ENCODE peak calls at places on chromosomes 1 and 21, in six cellular contexts. V is stimulated activated CD8-positive, alpha-beta memory T cell treated with anti-CD3 and anti-CD28 coated beads, Interleukin-4, amount 100 ng/mL, for 24 hours; T is activated naive CD4-positive, alpha-beta T cell treated with anti-CD3 and anti-CD28 coated beads, Interleukin-2, amount 10 ng/mL, durations not matched to agents 7 days and 5 days; W is activated CD4-positive, alpha-beta T cell treated with anti-CD3 and anti-CD28 coated beads, Interleukin-2, amount 10 ng/mL, durations not matched to agents 7 days and 5 days; P is GDM1; E is ovary. J is an unnamed sample.

GRCh38 chr1:153260980-153261792 is 1.7 kb downstream of the LORICRIN start:
- DNase-seq in V (peak; percentile 2), T (peak; percentile 31), W (no peak), P (no peak), E (peak; percentile 26), J (no peak)

GRCh38 chr1:203465943-203466342 is 9.7 kb upstream of the PRELP start:
- DNase-seq in V (no peak), T (no peak), W (no peak), P (no peak), E (peak; percentile 89), J (no peak)

GRCh38 chr1:223667484-223668182 is 2.1 kb upstream of the CAPN8 start:
- DNase-seq in V (no peak), T (no peak), W (no peak), P (no peak), E (no peak), J (no peak)

GRCh38 chr1:65514083-65514482 is 93.6 kb downstream of the LEPR start:
- DNase-seq in V (no peak), T (no peak), W (no peak), P (no peak), E (no peak), J (no peak)

GRCh38 chr21:22575165-22575584 is 1577.0 kb downstream of the NCAM2 start:
- DNase-seq in V (no peak), T (no peak), W (no peak), P (peak; percentile 40), E (no peak), J (no peak)

GRCh38 chr1:41874903-41875411 is 43.8 kb downstream of the HIVEP3 start:
- DNase-seq in V (no peak), T (no peak), W (no peak), P (no peak), E (no peak), J (no peak)

GRCh38 chr21:41128981-41129380 is 39.0 kb upstream of the BACE2 start:
- DNase-seq in V (no peak), T (no peak), W (no peak), P (no peak), E (no peak), J (no peak)

GRCh38 chr1:154730251-154730650 is 122.3 kb upstream of the ADAR start:
- DNase-seq in V (no peak), T (no peak), W (no peak), P (peak; percentile 42), E (no peak), J (no peak)

GRCh38 chr1:232140419-232141166 is 489.3 kb downstream of the SIPA1L2 start:
- DNase-seq in V (no peak), T (no peak), W (no peak), P (no peak), E (no peak), J (no peak)

GRCh38 chr1:8477199-8477982 is 159.5 kb downstream of the SLC45A1 start:
- DNase-seq in V (no peak), T (no peak), W (peak; percentile 29), P (no peak), E (no peak), J (peak; percentile 23)

GRCh38 chr21:46062471-46063211 is 35.3 kb upstream of the COL6A2 start:
- DNase-seq in V (no peak), T (no peak), W (no peak), P (no peak), E (no peak), J (no peak)

GRCh38 chr1:229514578-229515275 is 6.6 kb upstream of the NUP133 start:
- DNase-seq in V (peak; percentile 26), T (peak; percentile 73), W (peak; percentile 70), P (peak; percentile 34), E (peak; percentile 45), J (peak; percentile 20)

GRCh38 chr1:156898151-156898550 is 4.6 kb downstream of the PEAR1 start:
- DNase-seq in V (no peak), T (peak; percentile 49), W (no peak), P (peak; percentile 89), E (peak; percentile 40), J (no peak)

GRCh38 chr21:46329796-46330195 is 5.8 kb downstream of the PCNT start:
- DNase-seq in V (no peak), T (no peak), W (no peak), P (no peak), E (no peak), J (no peak)

GRCh38 chr1:24126023-24126671 is 14.2 kb upstream of the MYOM3 start:
- DNase-seq in V (no peak), T (no peak), W (no peak), P (no peak), E (no peak), J (no peak)

GRCh38 chr1:59332983-59333382 is 36.1 kb downstream of the FGGY start:
- DNase-seq in V (no peak), T (peak; percentile 23), W (peak; percentile 17), P (peak; percentile 30), E (no peak), J (peak; percentile 61)

GRCh38 chr1:166122873-166123466 is 43.8 kb downstream of the FAM78B start:
- DNase-seq in V (no peak), T (no peak), W (no peak), P (no peak), E (no peak), J (no peak)

GRCh38 chr1:56073614-56074356 is 505.6 kb downstream of the PLPP3 start:
- DNase-seq in V (no peak), T (no peak), W (no peak), P (no peak), E (peak; percentile 78), J (no peak)

GRCh38 chr1:213883618-213884017 is 104.2 kb upstream of the PROX1 start:
- DNase-seq in V (no peak), T (no peak), W (no peak), P (no peak), E (no peak), J (no peak)

GRCh38 chr1:202680586-202681352 is 29.5 kb downstream of the SYT2 start:
- DNase-seq in V (no peak), T (peak; percentile 6), W (no peak), P (no peak), E (no peak), J (no peak)

GRCh38 chr1:174965006-174965971 is 34.5 kb upstream of the CACYBP start:
- DNase-seq in V (no peak), T (peak; percentile 47), W (peak; percentile 33), P (peak; percentile 19), E (no peak), J (no peak)

GRCh38 chr1:67429011-67429527 is 1.1 kb downstream of the SERBP1 start:
- DNase-seq in V (peak; percentile 29), T (peak; percentile 53), W (peak; percentile 35), P (no peak), E (no peak), J (peak; percentile 64)

GRCh38 chr1:20885121-20885520 is 98.0 kb upstream of the HP1BP3 start:
- DNase-seq in V (no peak), T (no peak), W (no peak), P (no peak), E (no peak), J (no peak)

GRCh38 chr1:210405316-210405715 is 76.6 kb downstream of the HHAT start:
- DNase-seq in V (no peak), T (no peak), W (no peak), P (no peak), E (no peak), J (no peak)

GRCh38 chr1:154990276-154990675 is 3.1 kb upstream of the LENEP start:
- DNase-seq in V (no peak), T (no peak), W (no peak), P (no peak), E (no peak), J (no peak)

GRCh38 chr21:44681152-44681551 is 811 bp downstream of the KRTAP12-1 start:
- DNase-seq in V (no peak), T (no peak), W (no peak), P (no peak), E (no peak), J (no peak)

GRCh38 chr1:86156571-86157455 is at the start of gene COL24A1:
- DNase-seq in V (no peak), T (peak; percentile 20), W (peak; percentile 6), P (no peak), E (peak; percentile 16), J (no peak)

GRCh38 chr21:27674037-27674436 is 707.1 kb upstream of the ADAMTS5 start:
- DNase-seq in V (no peak), T (no peak), W (no peak), P (no peak), E (no peak), J (no peak)

GRCh38 chr1:211589782-211590721 is 11.1 kb upstream of the SLC30A1 start:
- DNase-seq in V (no peak), T (no peak), W (no peak), P (peak; percentile 77), E (peak; percentile 51), J (no peak)

GRCh38 chr1:202133016-202133415 is 10.3 kb downstream of the GPR37L1 start:
- DNase-seq in V (no peak), T (no peak), W (no peak), P (no peak), E (peak; percentile 40), J (no peak)

GRCh38 chr1:6001992-6002576 is 9.9 kb upstream of the NPHP4 start:
- DNase-seq in V (no peak), T (no peak), W (no peak), P (no peak), E (no peak), J (no peak)

GRCh38 chr1:95352767-95353166 is 118.8 kb downstream of the RWDD3 start:
- DNase-seq in V (no peak), T (no peak), W (no peak), P (no peak), E (no peak), J (no peak)

GRCh38 chr1:68331117-68331865 is 99.0 kb upstream of the WLS start:
- DNase-seq in V (no peak), T (no peak), W (no peak), P (no peak), E (no peak), J (no peak)

GRCh38 chr1:161069731-161070270 is at the start of gene ARHGAP30:
- DNase-seq in V (peak; percentile 78), T (peak; percentile 94), W (peak; percentile 94), P (peak; percentile 93), E (no peak), J (peak; percentile 60)

GRCh38 chr1:114086601-114087368 is 66.9 kb downstream of the SYT6 start:
- DNase-seq in V (no peak), T (no peak), W (no peak), P (no peak), E (no peak), J (no peak)

GRCh38 chr21:45370575-45370974 is 34.4 kb upstream of the COL18A1 start:
- DNase-seq in V (no peak), T (no peak), W (no peak), P (no peak), E (no peak), J (no peak)

GRCh38 chr1:207949571-207950195 is 38.8 kb upstream of the CD34 start:
- DNase-seq in V (no peak), T (no peak), W (no peak), P (no peak), E (no peak), J (no peak)

GRCh38 chr1:163914785-163915413 is 593.1 kb downstream of the NUF2 start:
- DNase-seq in V (no peak), T (no peak), W (no peak), P (no peak), E (no peak), J (no peak)